ENCODE peak calls at places on chromosome 16, in four cellular contexts. Q, L, S and T are unnamed samples.

GRCh38 chr16:27701381-27701780 is 151.4 kb downstream of the KATNIP start:
- DNase-seq in Q (no peak), L (no peak), S (no peak), T (no peak)

GRCh38 chr16:25893332-25893731 is 201.6 kb downstream of the HS3ST4 start:
- DNase-seq in Q (no peak), L (no peak), S (no peak), T (peak; percentile 56)

GRCh38 chr16:4307215-4308037 is 8.4 kb upstream of the GLIS2 start:
- DNase-seq in Q (peak; percentile 93), L (peak; percentile 87), S (peak; percentile 95), T (peak; percentile 98)

GRCh38 chr16:75801307-75801706 is 75.0 kb upstream of the CPHXL start:
- DNase-seq in Q (no peak), L (peak; percentile 16), S (no peak), T (no peak)

GRCh38 chr16:60991886-60992285 is 1044.4 kb downstream of the CDH8 start:
- DNase-seq in Q (no peak), L (no peak), S (no peak), T (no peak)

GRCh38 chr16:19809121-19809635 is 75.5 kb downstream of the GPRC5B start:
- DNase-seq in Q (peak; percentile 65), L (peak; percentile 18), S (peak; percentile 68), T (no peak)

GRCh38 chr16:14486520-14487303 is 143.3 kb downstream of the PARN start:
- DNase-seq in Q (peak; percentile 96), L (peak; percentile 97), S (peak; percentile 87), T (peak; percentile 75)

GRCh38 chr16:2748757-2749455 is 3.5 kb upstream of the SRRM2 start:
- DNase-seq in Q (no peak), L (no peak), S (no peak), T (no peak)

GRCh38 chr16:24035127-24035842 is 199.5 kb downstream of the PRKCB start:
- DNase-seq in Q (no peak), L (no peak), S (no peak), T (no peak)

GRCh38 chr16:13742929-13743328 is 177.0 kb upstream of the ERCC4 start:
- DNase-seq in Q (no peak), L (no peak), S (no peak), T (no peak)

GRCh38 chr16:81896902-81897301 is 114.4 kb downstream of the SDR42E1 start:
- DNase-seq in Q (no peak), L (no peak), S (no peak), T (no peak)

GRCh38 chr16:76278976-76279375 is 1.8 kb downstream of the CNTNAP4 start:
- DNase-seq in Q (no peak), L (peak; percentile 70), S (peak; percentile 7), T (no peak)

GRCh38 chr16:61274211-61274610 is 762.0 kb downstream of the CDH8 start:
- DNase-seq in Q (no peak), L (no peak), S (no peak), T (no peak)

GRCh38 chr16:67928561-67929364 is 2.9 kb downstream of the CTRL start:
- DNase-seq in Q (peak; percentile 22), L (peak; percentile 52), S (peak; percentile 49), T (peak; percentile 92)

GRCh38 chr16:27902551-27902950 is 161.0 kb downstream of the GSG1L start:
- DNase-seq in Q (no peak), L (no peak), S (no peak), T (no peak)

GRCh38 chr16:26885674-26886073 is 181.1 kb upstream of the C16orf82 start:
- DNase-seq in Q (no peak), L (no peak), S (no peak), T (no peak)

GRCh38 chr16:50446861-50447260 is 78.1 kb upstream of the BRD7 start:
- DNase-seq in Q (no peak), L (no peak), S (no peak), T (no peak)

GRCh38 chr16:82454152-82454551 is 172.6 kb upstream of the CDH13 start:
- DNase-seq in Q (no peak), L (no peak), S (no peak), T (no peak)

GRCh38 chr16:2515180-2515803 is 1.5 kb downstream of the ATP6V0C start:
- DNase-seq in Q (no peak), L (no peak), S (no peak), T (peak; percentile 54)

GRCh38 chr16:29927523-29927905 is 1.5 kb upstream of the KCTD13 start:
- DNase-seq in Q (peak; percentile 16), L (no peak), S (no peak), T (no peak)

GRCh38 chr16:65524997-65525396 is 403.1 kb upstream of the CDH11 start:
- DNase-seq in Q (peak; percentile 100), L (peak; percentile 56), S (no peak), T (no peak)

GRCh38 chr16:13298676-13299075 is 397.3 kb downstream of the SHISA9 start:
- DNase-seq in Q (no peak), L (no peak), S (no peak), T (peak; percentile 74)

GRCh38 chr16:88437367-88437964 is 15.6 kb upstream of the ZFPM1 start:
- DNase-seq in Q (peak; percentile 17), L (peak; percentile 29), S (peak; percentile 36), T (peak; percentile 94)

GRCh38 chr16:58048494-58048893 is 22.9 kb downstream of the MMP15 start:
- DNase-seq in Q (no peak), L (no peak), S (no peak), T (no peak)

GRCh38 chr16:82995927-82996441 is 369.2 kb downstream of the CDH13 start:
- DNase-seq in Q (peak; percentile 87), L (peak; percentile 63), S (peak; percentile 55), T (no peak)

GRCh38 chr16:23514381-23515152 is 4.3 kb upstream of the GGA2 start:
- DNase-seq in Q (no peak), L (no peak), S (no peak), T (no peak)

GRCh38 chr16:11686713-11687112 is 18.5 kb downstream of the SNN start:
- DNase-seq in Q (no peak), L (no peak), S (no peak), T (no peak)

DNA sequence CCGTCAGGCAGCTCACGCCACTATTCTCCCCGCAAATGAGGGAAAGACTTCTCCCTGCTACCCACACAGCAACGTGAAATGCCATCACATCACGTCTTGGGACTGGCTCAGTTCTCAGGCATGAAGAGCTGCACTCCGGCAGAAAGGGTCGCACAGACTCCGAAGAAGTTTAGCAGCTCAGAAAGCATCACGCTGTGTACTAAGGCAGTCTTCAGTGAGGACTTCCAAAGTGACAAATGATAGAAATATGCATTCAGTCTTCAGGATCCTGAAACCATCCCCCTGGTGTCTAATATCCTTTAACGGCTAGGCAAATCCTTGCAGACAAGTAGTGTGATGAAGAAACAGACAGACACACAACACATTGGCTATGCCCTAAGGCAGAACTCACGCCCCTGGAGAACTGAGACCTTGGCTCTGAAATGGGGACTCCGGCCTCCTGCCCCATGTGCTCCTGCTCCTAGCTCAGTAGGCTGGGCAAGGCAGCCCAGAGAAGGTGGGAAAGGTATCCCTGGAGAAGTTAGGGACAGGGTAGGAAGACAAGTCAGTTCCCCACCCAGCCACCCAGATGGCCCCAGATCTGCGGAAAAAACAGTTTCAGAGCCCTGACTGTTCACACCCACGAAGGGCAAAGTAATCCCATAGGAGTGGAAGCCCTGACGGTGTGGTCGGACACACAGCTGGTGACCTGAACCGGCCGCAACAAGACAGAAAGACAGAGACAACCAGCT is 1.6 kb downstream of the XYLT1 start:
- DNase-seq in Q (peak; percentile 78), L (peak; percentile 85), S (peak; percentile 39), T (peak; percentile 66)
- H3K4me3 ChIP-seq in Q (peak overlapping the region; percentile 76), L (peak overlapping the region; percentile 93), S (peak overlapping the region; percentile 65), T (peak overlapping the region; percentile 83)

DNA sequence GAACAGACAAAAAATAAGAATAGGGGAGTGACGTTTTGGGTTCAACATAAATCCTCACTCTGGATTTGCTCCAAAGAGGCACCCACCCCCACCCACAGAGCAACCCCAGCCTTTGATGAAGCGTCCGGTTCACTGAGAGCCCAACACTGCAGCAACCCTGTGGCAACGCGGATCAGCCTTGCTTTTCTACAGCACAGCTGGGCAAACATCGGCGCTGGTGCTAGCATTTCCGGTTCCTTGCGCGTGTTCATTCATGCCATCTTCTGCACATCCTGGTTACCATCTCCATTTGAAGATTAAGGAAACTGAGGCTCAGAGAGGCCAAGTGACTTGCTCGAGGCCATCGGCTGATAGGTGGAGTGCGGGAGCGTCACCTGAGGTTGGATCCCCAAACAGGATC is 8.7 kb upstream of the GINS2 start:
- DNase-seq in Q (no peak), L (no peak), S (no peak), T (no peak)
- H3K4me3 ChIP-seq in Q (no peak overlapping the region), L (no peak overlapping the region), S (no peak overlapping the region), T (no peak overlapping the region)

GRCh38 chr16:383326-384020 is 1.7 kb upstream of the PGAP6 start:
- DNase-seq in Q (no peak), L (no peak), S (peak; percentile 72), T (peak; percentile 93)
- H3K4me3 ChIP-seq in Q (no peak overlapping the region), L (no peak overlapping the region), S (peak overlapping the region; percentile 27), T (peak overlapping the region; percentile 81)

GRCh38 chr16:86566966-86567700 is 504 bp downstream of the FOXC2 start:
- DNase-seq in Q (peak; percentile 82), L (peak; percentile 61), S (peak; percentile 73), T (peak; percentile 82)
- H3K4me3 ChIP-seq in Q (peak overlapping the region; percentile 79), L (peak overlapping the region; percentile 87), S (peak overlapping the region; percentile 84), T (no peak overlapping the region)

GRCh38 chr16:31009120-31009519 is 1.3 kb downstream of the STX1B start:
- DNase-seq in Q (no peak), L (no peak), S (no peak), T (no peak)

GRCh38 chr16:31009894-31010293 is 544 bp downstream of the STX1B start:
- DNase-seq in Q (no peak), L (no peak), S (no peak), T (no peak)

GRCh38 chr16:31010539-31010938 is at the start of gene STX1B:
- DNase-seq in Q (peak; percentile 47), L (no peak), S (no peak), T (peak; percentile 90)

GRCh38 chr16:31008154-31008950 is 2.1 kb downstream of the STX1B start:
- DNase-seq in Q (peak; percentile 94), L (peak; percentile 70), S (peak; percentile 60), T (no peak)

GRCh38 chr16:31010943-31011342 is 505 bp upstream of the STX1B start:
- DNase-seq in Q (no peak), L (no peak), S (no peak), T (no peak)
- H3K4me3 ChIP-seq in Q (peak overlapping the region; percentile 42), L (peak overlapping the region; percentile 44), S (no peak overlapping the region), T (peak overlapping the region; percentile 64)

DNA sequence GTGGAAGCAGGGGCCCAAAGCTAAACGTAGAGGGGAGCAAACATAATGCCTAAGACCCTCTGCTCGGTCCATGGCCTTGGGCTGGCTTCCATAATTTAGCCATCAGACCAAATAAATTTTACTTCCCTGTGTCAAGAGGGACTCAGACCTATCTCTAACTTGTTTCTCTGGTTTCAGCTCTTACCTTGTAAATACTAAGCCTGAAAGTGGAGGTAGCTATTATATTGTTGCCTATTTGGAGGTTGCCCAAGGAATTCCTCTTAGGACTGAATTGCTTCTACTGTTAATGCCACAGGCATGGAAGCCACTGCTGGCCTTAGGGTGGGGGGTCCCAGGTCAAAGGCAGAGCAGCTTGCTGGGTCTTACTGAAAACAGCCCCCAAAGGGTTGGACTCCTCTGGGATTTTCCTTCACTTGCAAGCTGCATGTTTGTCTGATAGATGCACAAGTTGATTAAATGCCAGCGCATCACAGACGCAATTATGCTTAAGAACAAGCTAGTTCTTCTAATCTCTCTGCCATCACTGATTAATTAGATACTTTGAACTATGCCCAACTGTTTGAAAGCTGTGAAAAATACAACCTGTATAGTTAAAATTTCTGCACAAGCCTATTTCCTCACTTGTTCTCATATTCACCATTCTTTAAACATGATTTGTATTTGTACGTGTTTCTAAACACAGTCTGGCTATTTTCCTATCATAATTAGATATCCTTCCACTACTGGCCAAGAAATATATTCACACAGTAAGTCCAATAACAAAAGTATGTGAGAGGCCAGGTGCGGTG is 67.9 kb upstream of the HAS3 start:
- DNase-seq in Q (no peak), L (no peak), S (no peak), T (no peak)
- H3K4me3 ChIP-seq in Q (no peak overlapping the region), L (no peak overlapping the region), S (no peak overlapping the region), T (no peak overlapping the region)